ENCODE peak calls at places on chromosomes 11 and 22, in six cellular contexts. Y is heart right ventricle, V is cardiac muscle cell, D is ovary, I is esophagus squamous epithelium, L is PC-9. M is an unnamed sample. For H3K4me1 and H3K36me3, the result is how much of the 10 kb centered on the place peaks cover.

GRCh38 chr11:126140932-126141291 is 70.5 kb downstream of the RPUSD4 start:
- DNase-seq in Y (peak), V (peak), D (peak), I (no peak), L (peak), M (peak)

GRCh38 chr11:11390068-11390775 is 37.2 kb upstream of the CSNK2A3 start:
- DNase-seq in Y (no peak), V (no peak), D (no peak), I (no peak), L (no peak), M (no peak)

GRCh38 chr22:48021946-48022345 is 1259.5 kb downstream of the TBC1D22A start:
- DNase-seq in Y (no peak), V (no peak), D (no peak), I (no peak), L (no peak), M (no peak)

GRCh38 chr11:3231851-3232744 is at the start of gene MRGPRE:
- DNase-seq in Y (no peak), V (no peak), D (peak), I (no peak), L (peak), M (no peak)

GRCh38 chr11:110824912-110825311 is 112.7 kb upstream of the ARHGAP20 start:
- DNase-seq in Y (no peak), V (no peak), D (no peak), I (no peak), L (no peak), M (no peak)

GRCh38 chr22:28953399-28953798 is 70.0 kb downstream of the ZNRF3 start:
- DNase-seq in Y (no peak), V (no peak), D (no peak), I (no peak), L (no peak), M (no peak)

GRCh38 chr11:2531277-2531986 is 86.6 kb downstream of the KCNQ1 start:
- DNase-seq in Y (peak), V (peak), D (peak), I (no peak), L (peak), M (peak)

GRCh38 chr11:2581151-2581930 is 118.5 kb downstream of the KCNQ1OT1 start:
- DNase-seq in Y (peak), V (no peak), D (peak), I (no peak), L (no peak), M (peak)

GRCh38 chr11:2728663-2729332 is 29.0 kb upstream of the KCNQ1OT1 start:
- DNase-seq in Y (no peak), V (no peak), D (no peak), I (no peak), L (no peak), M (peak)

GRCh38 chr11:71449596-71449995 is 1.4 kb upstream of the DHCR7 start:
- DNase-seq in Y (no peak), V (no peak), D (peak), I (no peak), L (no peak), M (no peak)

GRCh38 chr11:30351061-30351460 is 28.2 kb downstream of the ARL14EP start:
- DNase-seq in Y (no peak), V (no peak), D (no peak), I (no peak), L (no peak), M (no peak)

GRCh38 chr11:134555510-134555909 is 143.5 kb upstream of the B3GAT1 start:
- DNase-seq in Y (no peak), V (no peak), D (no peak), I (no peak), L (no peak), M (no peak)

GRCh38 chr11:131467645-131468270 is 97.3 kb downstream of the NTM start:
- DNase-seq in Y (no peak), V (no peak), D (no peak), I (no peak), L (no peak), M (no peak)

GRCh38 chr11:33291004-33291777 is 34.0 kb downstream of the HIPK3 start:
- DNase-seq in Y (no peak), V (peak), D (no peak), I (no peak), L (no peak), M (no peak)

GRCh38 chr11:125957623-125958330 is 11.9 kb downstream of the VSIG10L2 start:
- DNase-seq in Y (no peak), V (no peak), D (no peak), I (no peak), L (no peak), M (no peak)

GRCh38 chr22:37283393-37283937 is 1.2 kb downstream of the CYTH4 start:
- DNase-seq in Y (no peak), V (no peak), D (no peak), I (no peak), L (no peak), M (no peak)

GRCh38 chr22:27919222-27919942 is at the start of gene PITPNB:
- DNase-seq in Y (peak), V (peak), D (peak), I (peak), L (peak), M (peak)

GRCh38 chr22:35995772-35996171 is 32.9 kb downstream of the RBFOX2 start:
- DNase-seq in Y (peak), V (peak), D (peak), I (no peak), L (no peak), M (no peak)

GRCh38 chr11:76795285-76795935 is 12.3 kb downstream of the TSKU start:
- DNase-seq in Y (no peak), V (no peak), D (no peak), I (no peak), L (no peak), M (no peak)

GRCh38 chr11:26996056-26996455 is 2.1 kb downstream of the FIBIN start:
- DNase-seq in Y (no peak), V (peak), D (no peak), I (no peak), L (no peak), M (no peak)

GRCh38 chr11:106644824-106645223 is 373.5 kb downstream of the GUCY1A2 start:
- DNase-seq in Y (no peak), V (peak), D (no peak), I (no peak), L (no peak), M (no peak)

GRCh38 chr11:115042002-115042401 is 363.7 kb downstream of the NXPE2 start:
- DNase-seq in Y (peak), V (no peak), D (no peak), I (no peak), L (no peak), M (no peak)

GRCh38 chr11:7004482-7004881 is 15.7 kb downstream of the ZNF214 start:
- DNase-seq in Y (no peak), V (peak), D (no peak), I (no peak), L (no peak), M (no peak)

GRCh38 chr11:111978028-111978771 is 41.1 kb downstream of the DIXDC1 start:
- DNase-seq in Y (peak), V (peak), D (peak), I (no peak), L (no peak), M (no peak)

GRCh38 chr11:128477811-128478210 is 109.5 kb downstream of the ETS1 start:
- DNase-seq in Y (no peak), V (no peak), D (no peak), I (no peak), L (no peak), M (no peak)

GRCh38 chr11:134657631-134658030 is 245.6 kb upstream of the B3GAT1 start:
- DNase-seq in Y (no peak), V (no peak), D (no peak), I (no peak), L (no peak), M (no peak)

GRCh38 chr11:60740573-60740972 is 16.1 kb downstream of the MS4A18 start:
- DNase-seq in Y (no peak), V (no peak), D (no peak), I (no peak), L (no peak), M (no peak)

GRCh38 chr11:60748225-60748624 is 8.4 kb upstream of the MS4A15 start:
- DNase-seq in Y (no peak), V (no peak), D (no peak), I (no peak), L (no peak), M (no peak)

GRCh38 chr11:60747359-60747873 is 9.3 kb upstream of the MS4A15 start:
- DNase-seq in Y (no peak), V (no peak), D (no peak), I (no peak), L (no peak), M (no peak)

GRCh38 chr11:60743058-60743457 is 13.6 kb upstream of the MS4A15 start:
- DNase-seq in Y (no peak), V (no peak), D (no peak), I (no peak), L (no peak), M (no peak)

DNA sequence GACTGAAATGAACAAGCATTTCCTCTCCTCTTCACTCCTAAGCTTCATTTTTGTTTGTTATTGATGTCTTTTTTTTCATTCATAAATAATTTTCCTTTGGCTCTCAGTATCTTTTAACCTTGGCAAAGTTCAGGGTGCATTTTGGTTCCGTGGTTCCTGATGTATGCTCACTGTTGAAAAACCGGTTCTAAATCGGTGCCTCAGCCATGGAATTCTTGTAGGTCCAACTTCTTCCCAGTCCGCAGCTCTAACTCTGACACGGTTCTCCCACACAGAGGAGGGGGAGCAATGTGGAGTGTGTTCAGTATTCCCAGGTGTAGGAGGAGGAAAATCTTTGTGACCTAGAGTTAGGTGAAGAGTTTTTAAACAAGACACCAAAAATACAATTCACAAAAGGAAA is 12.6 kb upstream of the MS4A15 start:
- DNase-seq in Y (no peak), V (no peak), D (no peak), I (no peak), L (no peak), M (no peak)
- H3K4me1 ChIP-seq in Y (under half), V (under half), D (under half), I (under half), L (under half), M (under half)

GRCh38 chr11:65655570-65656332 is 7.0 kb downstream of the RELA start:
- DNase-seq in Y (no peak), V (no peak), D (no peak), I (no peak), L (no peak), M (peak)
- H3K36me3 ChIP-seq in Y (half or more), V (under half), D (under half), I (half or more), L (under half), M (under half)

DNA sequence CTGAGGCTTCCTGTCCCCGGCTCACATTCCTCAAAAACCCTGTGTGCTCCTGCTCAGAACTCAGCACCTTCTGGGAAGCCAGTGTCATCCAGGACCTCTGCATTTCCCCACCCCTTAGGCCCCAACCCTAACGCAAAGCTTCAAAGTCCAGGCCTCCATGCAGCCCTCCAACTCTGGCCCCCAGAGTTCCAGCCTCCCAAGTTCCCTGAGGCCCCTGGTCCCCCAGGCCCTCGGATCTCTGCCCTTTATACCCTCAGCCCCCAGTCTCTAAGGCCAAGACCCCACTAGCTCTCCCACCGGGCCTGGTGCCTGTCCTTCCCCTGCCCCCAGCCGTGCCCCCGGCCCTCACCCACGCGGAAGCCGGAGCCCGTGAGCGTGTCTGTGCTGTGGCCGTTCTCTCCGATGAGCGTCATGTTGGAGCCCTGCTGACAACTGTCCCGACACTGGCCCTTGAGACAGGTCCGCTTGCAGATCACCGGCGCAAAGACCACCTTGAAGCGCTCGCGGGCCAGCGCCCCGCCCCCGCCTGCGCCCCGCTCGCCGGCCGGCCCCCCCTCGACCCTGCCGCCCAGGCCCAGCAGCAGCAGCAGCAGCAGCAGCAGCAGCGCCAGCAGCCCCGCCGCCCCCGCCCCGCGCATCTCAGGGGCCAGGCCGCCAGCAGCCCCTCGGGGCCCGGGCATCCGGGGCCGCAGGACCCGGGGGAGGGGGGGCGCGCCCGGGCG is 718 bp downstream of the LTBP3 start:
- DNase-seq in Y (peak), V (no peak), D (peak), I (no peak), L (no peak), M (no peak)
- H3K4me1 ChIP-seq in Y (under half), V (under half), D (under half), I (half or more), L (half or more), M (under half)

DNA sequence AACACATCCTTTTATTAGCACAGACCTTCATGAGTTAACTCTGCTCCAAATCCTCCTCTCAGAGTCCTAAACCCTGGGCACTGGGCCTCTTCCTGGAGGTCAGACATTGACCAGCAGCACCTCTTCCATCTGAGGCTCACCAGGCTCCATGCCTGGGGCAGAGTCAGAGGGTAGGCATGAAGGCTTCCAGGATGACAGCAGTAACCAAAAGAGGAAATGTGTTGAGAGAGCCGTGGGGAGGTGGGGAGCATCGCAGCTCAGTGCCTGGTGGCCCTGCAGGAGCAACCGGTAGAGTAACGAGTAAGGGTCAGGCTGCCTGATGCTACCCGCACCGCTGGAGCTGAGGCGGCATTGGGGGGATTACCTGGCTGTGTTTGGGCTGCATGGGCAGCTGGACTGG is 9.4 kb upstream of the NAV2 start:
- DNase-seq in Y (no peak), V (no peak), D (no peak), I (no peak), L (no peak), M (no peak)
- H3K36me3 ChIP-seq in Y (under half), V (under half), D (under half), I (under half), L (under half), M (under half)

GRCh38 chr22:33575041-33575440 is 345.2 kb downstream of the LARGE1 start:
- DNase-seq in Y (no peak), V (no peak), D (no peak), I (no peak), L (no peak), M (no peak)

GRCh38 chr22:33569547-33569946 is 350.7 kb downstream of the LARGE1 start:
- DNase-seq in Y (no peak), V (no peak), D (no peak), I (no peak), L (no peak), M (no peak)

GRCh38 chr22:33576205-33576604 is 344.1 kb downstream of the LARGE1 start:
- DNase-seq in Y (no peak), V (no peak), D (no peak), I (no peak), L (no peak), M (no peak)

GRCh38 chr22:33570110-33570509 is 350.2 kb downstream of the LARGE1 start:
- DNase-seq in Y (no peak), V (no peak), D (no peak), I (no peak), L (no peak), M (no peak)

DNA sequence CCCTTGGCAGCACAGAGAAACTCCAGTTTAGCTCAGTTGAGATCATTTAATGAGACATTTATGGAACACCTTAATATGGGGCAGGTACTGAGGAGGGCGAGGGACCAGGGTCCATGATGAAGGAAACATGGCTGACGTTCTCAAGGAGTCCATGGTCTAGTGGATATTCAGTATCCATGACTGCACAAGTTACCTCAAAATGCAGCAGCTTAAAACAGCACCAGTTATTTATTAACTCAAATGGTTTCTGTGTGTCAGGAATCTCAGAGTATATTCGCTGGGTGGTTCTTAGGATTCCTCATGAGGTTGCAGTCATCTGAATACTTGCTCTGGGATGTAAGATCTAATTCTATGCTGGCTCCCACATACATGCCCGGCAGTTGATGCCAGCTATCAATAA is 346.8 kb downstream of the LARGE1 start:
- DNase-seq in Y (no peak), V (no peak), D (no peak), I (no peak), L (no peak), M (no peak)
- H3K4me1 ChIP-seq in Y (under half), V (under half), D (under half), I (under half), L (under half), M (under half)

GRCh38 chr11:1146311-1146864 is 11.4 kb upstream of the MUC5AC start:
- DNase-seq in Y (no peak), V (no peak), D (no peak), I (no peak), L (no peak), M (no peak)
- H3K36me3 ChIP-seq in Y (under half), V (under half), D (under half), I (under half), L (under half), M (under half)

DNA sequence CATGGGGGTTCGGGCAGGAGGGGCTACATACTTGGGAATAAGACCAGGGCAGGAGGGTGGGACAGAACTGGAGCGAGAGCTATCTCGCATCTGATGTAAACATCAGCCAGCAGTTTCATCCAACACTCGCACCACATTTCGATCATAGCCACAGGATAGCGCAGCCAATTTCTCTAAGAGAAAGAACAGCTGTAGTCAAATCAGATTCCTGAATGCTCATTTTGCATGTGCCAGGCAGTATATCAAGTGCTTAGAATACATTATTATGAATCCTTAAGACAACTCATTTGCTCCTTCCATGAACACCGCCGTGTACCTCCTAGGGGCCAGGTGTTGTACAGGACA is 14.5 kb downstream of the DGCR2 start:
- DNase-seq in Y (no peak), V (no peak), D (no peak), I (no peak), L (no peak), M (no peak)
- H3K4me1 ChIP-seq in Y (under half), V (under half), D (under half), I (half or more), L (under half), M (under half)

GRCh38 chr11:119025978-119026766 is 4.5 kb downstream of the SLC37A4 start:
- DNase-seq in Y (no peak), V (no peak), D (no peak), I (no peak), L (no peak), M (no peak)

GRCh38 chr11:119023741-119024140 is 5.2 kb downstream of the TRAPPC4 start:
- DNase-seq in Y (no peak), V (peak), D (no peak), I (no peak), L (no peak), M (no peak)

GRCh38 chr11:119026970-119027369 is 3.7 kb downstream of the SLC37A4 start:
- DNase-seq in Y (no peak), V (no peak), D (no peak), I (no peak), L (no peak), M (no peak)

GRCh38 chr11:119024430-119025098 is 6.0 kb downstream of the TRAPPC4 start:
- DNase-seq in Y (no peak), V (no peak), D (no peak), I (no peak), L (no peak), M (no peak)

DNA sequence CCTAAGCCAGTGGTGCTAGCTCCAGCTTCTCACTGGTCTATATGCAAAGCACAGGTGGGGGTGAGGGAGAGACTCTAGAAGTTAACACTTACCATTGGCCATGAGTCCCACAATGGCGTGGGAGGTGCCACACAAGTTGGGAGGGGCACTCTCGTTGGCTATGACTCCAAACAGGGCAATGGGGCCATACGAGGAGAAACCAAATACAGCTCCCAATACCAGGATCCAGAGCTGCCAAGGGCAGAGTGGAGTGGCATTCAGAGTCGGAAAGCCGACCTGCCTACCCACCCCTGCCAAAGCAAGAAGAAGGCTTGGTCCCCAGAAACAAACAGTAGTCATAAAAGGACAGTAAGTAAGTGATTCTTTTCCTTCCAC is 5.6 kb downstream of the SLC37A4 start:
- DNase-seq in Y (no peak), V (no peak), D (no peak), I (no peak), L (no peak), M (no peak)
- H3K36me3 ChIP-seq in Y (half or more), V (under half), D (under half), I (under half), L (under half), M (under half)

DNA sequence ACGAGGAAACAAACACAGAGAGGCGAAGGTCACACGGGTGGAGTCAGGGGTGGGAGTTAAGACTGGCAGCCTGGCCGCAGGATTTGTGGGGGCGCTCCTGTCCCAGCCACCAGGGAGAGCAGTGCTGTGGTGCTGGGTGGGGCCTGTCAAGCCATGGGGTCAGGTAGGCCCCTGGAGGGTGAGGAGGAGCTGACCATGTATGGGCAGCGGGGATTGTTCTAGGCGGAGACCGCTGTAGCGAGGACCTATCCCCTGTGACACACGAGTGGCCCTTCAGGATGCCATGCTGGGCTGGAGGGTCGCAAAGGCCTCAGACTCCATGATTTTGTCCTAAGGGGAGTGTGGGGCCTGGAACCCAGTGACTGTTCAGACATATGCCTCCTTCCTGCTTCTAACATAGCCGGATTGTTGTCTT is 1.6 kb upstream of the RPS19BP1 start:
- DNase-seq in Y (no peak), V (no peak), D (peak), I (no peak), L (no peak), M (no peak)
- H3K4me1 ChIP-seq in Y (under half), V (under half), D (under half), I (half or more), L (under half), M (under half)

M was measured in pancreas.